ENCODE peak calls at places on chromosomes 4 and X, in eight cellular contexts. V is left ventricle myocardium inferior, T is right atrium auricular region, I is OCI-LY7, S is IMR-90, H is upper lobe of left lung, K is lower lobe of right lung, G is lung. X is an unnamed sample. For H3K9me3, the result is how much of the 10 kb centered on the place peaks cover.

GRCh38 chrX:16082470-16083085 is 40.8 kb upstream of the GRPR start:
- DNase-seq in V (no peak), T (no peak), I (no peak), S (no peak), H (no peak), K (no peak), G (no peak), X (no peak)

GRCh38 chrX:118221733-118222132 is 105.1 kb upstream of the KLHL13 start:
- DNase-seq in V (no peak), T (no peak), I (no peak), S (no peak), H (no peak), K (no peak), G (no peak), X (no peak)

GRCh38 chrX:133053854-133054565 is 42.9 kb downstream of the USP26 start:
- DNase-seq in V (no peak), T (no peak), I (no peak), S (no peak), H (no peak), K (no peak), G (no peak), X (no peak)

GRCh38 chr4:161642708-161643107 is 521.1 kb downstream of the FSTL5 start:
- DNase-seq in V (no peak), T (no peak), I (no peak), S (no peak), H (no peak), K (no peak), G (no peak), X (no peak)

GRCh38 chr4:6324999-6325790 is 55.5 kb downstream of the WFS1 start:
- DNase-seq in V (peak), T (peak), I (no peak), S (no peak), H (peak), K (peak), G (peak), X (no peak)

GRCh38 chr4:152968806-152969394 is 32.8 kb downstream of the FHDC1 start:
- DNase-seq in V (no peak), T (no peak), I (no peak), S (peak), H (no peak), K (no peak), G (no peak), X (no peak)

GRCh38 chr4:160299177-160299576 is 1196.3 kb downstream of the RAPGEF2 start:
- DNase-seq in V (no peak), T (no peak), I (no peak), S (no peak), H (no peak), K (no peak), G (no peak), X (no peak)

GRCh38 chr4:41132055-41132683 is 82.2 kb downstream of the APBB2 start:
- DNase-seq in V (no peak), T (no peak), I (no peak), S (no peak), H (no peak), K (no peak), G (no peak), X (no peak)

GRCh38 chr4:111961806-111962205 is 183.4 kb upstream of the FAM241A start:
- DNase-seq in V (no peak), T (no peak), I (no peak), S (no peak), H (no peak), K (no peak), G (no peak), X (no peak)

GRCh38 chr4:93178279-93178678 is 650.3 kb upstream of the ATOH1 start:
- DNase-seq in V (no peak), T (no peak), I (no peak), S (no peak), H (no peak), K (no peak), G (no peak), X (no peak)

GRCh38 chr4:3360741-3361140 is 67.9 kb downstream of the RGS12 start:
- DNase-seq in V (no peak), T (peak), I (no peak), S (no peak), H (no peak), K (no peak), G (peak), X (no peak)

GRCh38 chrX:23952984-23953907 is 45.4 kb downstream of the CXorf58 start:
- DNase-seq in V (no peak), T (no peak), I (peak), S (no peak), H (no peak), K (no peak), G (no peak), X (peak)

GRCh38 chr4:8409271-8410065 is 31.1 kb downstream of the ACOX3 start:
- DNase-seq in V (peak), T (no peak), I (no peak), S (no peak), H (no peak), K (peak), G (no peak), X (peak)

DNA sequence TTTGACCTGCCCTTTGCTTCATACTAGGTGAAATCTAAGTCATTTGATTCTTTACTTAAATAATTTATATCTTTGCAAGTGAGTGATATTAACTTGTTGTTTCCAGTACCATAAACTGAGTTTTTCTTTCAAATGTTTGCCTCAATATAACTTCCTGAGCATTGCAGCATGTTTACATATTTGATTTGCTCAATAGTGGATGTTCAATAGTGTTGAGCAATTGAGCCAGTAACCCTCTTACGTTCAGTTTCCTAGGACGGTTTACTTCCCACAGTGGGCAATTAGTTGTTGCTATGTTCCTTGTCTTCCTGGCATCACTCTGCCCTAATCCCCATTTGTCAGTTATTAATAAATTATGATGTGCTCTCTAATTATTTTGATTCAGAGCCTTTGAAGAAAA is 278.5 kb downstream of the EPHA5 start:
- DNase-seq in V (no peak), T (no peak), I (no peak), S (no peak), H (no peak), K (no peak), G (no peak), X (no peak)
- H3K27ac ChIP-seq in V (no peak), T (no peak), I (no peak), S (no peak), H (no peak), K (no peak), G (no peak), X (no peak)

DNA sequence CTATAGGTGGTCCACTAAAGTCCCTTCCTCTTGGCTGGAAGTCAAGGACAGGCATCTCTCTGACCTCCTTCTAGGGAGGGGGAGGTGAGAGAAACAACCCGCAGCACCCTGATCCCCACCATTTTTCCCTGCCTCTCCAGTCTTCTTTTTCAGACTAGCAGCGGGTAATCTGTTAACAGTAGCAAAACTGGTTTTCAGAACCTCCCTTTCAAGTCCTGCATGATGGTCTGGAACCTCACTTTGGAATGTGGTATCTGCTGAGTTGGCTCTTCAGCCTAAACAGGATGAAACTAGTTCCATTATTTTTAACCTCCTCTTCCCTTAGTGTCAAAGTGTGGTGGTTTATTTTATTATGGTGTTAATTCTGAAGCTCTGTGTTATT is 196.0 kb downstream of the NWD2 start:
- DNase-seq in V (no peak), T (no peak), I (no peak), S (no peak), H (no peak), K (no peak), G (no peak), X (no peak)
- H3K9me3 ChIP-seq in V (under half), T (under half), I (under half), S (under half), H (under half), K (under half), G (under half), X (under half)

GRCh38 chrX:56766554-56767412 is 37.7 kb downstream of the NBDY start:
- DNase-seq in V (no peak), T (peak), I (no peak), S (peak), H (no peak), K (no peak), G (peak), X (no peak)
- TF ChIP-seq CTCF in V (no peak), T (no peak), I (no peak), S (no peak), H (no peak), K (no peak), G (no peak), X (no peak)

GRCh38 chrX:49184294-49185061 is 1.7 kb downstream of the PRICKLE3 start:
- DNase-seq in V (peak), T (peak), I (peak), S (peak), H (peak), K (peak), G (peak), X (no peak)
- H3K27ac ChIP-seq in V (peak), T (peak), I (peak), S (peak), H (peak), K (peak), G (peak), X (no peak)

DNA sequence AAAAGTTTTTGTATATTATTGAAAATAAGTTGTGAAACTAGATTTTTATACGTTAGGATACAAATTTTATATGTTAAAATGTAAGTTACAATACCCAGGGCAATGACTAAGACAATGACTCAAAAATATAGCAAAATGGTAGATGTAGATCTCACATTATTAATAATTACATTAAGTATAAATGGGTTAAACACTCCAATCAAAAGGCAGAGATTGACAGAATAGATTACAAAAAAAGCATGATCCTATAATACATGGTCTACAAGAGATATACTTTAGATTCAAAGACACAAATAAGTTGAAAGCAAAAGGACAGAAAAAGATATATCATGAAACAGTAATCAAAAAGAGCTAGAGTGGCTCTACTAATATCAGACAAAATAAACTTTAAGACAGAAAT is 210.9 kb upstream of the NHS start:
- DNase-seq in V (no peak), T (no peak), I (no peak), S (no peak), H (no peak), K (no peak), G (no peak), X (no peak)
- H3K9me3 ChIP-seq in V (under half), T (under half), I (under half), S (under half), H (under half), K (under half), G (under half), X (under half)

DNA sequence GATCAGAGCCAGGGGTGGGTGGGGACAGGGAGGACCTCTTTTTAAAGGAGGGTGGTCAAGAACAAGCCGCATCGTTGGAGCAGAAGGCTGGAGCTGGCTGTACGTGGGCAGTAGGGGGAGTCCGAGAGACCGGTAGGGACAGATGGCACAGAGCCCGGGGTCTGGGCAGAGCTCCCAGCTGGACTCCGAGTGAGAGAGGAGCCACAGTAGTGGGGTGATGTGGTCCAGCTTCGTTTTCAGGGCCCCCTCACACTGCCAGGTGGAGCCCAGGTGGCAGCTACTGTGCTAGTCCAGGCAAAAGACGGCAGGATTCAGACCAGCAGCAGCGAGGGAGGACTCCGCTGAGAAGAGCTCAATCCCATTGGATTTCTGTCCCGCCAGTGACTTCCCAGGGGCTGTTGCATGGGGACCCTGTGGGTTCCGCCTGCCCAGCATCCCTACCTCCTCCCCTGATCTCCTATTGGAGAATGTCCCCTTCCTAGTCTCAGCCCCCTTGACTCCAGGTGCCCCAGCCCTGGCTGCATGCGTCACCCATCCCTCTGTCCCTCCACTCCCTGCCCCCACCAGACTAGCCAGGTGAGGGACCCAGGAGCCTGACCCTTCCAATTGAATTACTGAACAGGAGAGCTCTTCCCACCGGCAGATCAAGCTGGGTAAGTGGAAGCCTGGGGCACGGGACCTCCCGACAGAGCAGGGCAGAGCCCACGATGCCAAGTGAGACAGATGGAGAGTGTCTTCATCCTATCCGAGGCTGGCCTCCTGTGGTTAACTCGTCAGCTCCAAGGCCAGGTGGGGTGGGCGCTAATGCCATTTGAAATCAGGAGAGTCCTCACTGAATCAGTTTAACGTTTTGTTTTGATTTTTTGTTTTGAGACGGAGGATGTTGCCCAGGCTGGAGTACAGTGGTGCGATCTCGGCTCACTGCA is 2.9 kb downstream of the ARHGAP4 start:
- DNase-seq in V (peak), T (peak), I (no peak), S (peak), H (no peak), K (peak), G (peak), X (no peak)
- TF ChIP-seq CTCF in V (peak), T (peak), I (peak), S (peak), H (peak), K (peak), G (no peak), X (no peak)

GRCh38 chrX:54359408-54359807 is 1.6 kb upstream of the WNK3 start:
- DNase-seq in V (no peak), T (no peak), I (no peak), S (no peak), H (no peak), K (no peak), G (no peak), X (no peak)
- H3K27ac ChIP-seq in V (no peak), T (no peak), I (no peak), S (no peak), H (no peak), K (no peak), G (no peak), X (no peak)

GRCh38 chr4:37727635-37728034 is 41.5 kb upstream of the RELL1 start:
- DNase-seq in V (no peak), T (no peak), I (no peak), S (no peak), H (no peak), K (no peak), G (no peak), X (no peak)

GRCh38 chr4:37729649-37730004 is 43.5 kb upstream of the RELL1 start:
- DNase-seq in V (no peak), T (no peak), I (no peak), S (no peak), H (no peak), K (no peak), G (no peak), X (no peak)

GRCh38 chr4:37725718-37726117 is 39.5 kb upstream of the RELL1 start:
- DNase-seq in V (no peak), T (no peak), I (no peak), S (peak), H (no peak), K (no peak), G (no peak), X (no peak)

GRCh38 chr4:37728064-37728463 is 41.9 kb upstream of the RELL1 start:
- DNase-seq in V (no peak), T (no peak), I (peak), S (no peak), H (no peak), K (no peak), G (no peak), X (no peak)

GRCh38 chr4:37726666-37727065 is 40.5 kb upstream of the RELL1 start:
- DNase-seq in V (no peak), T (no peak), I (no peak), S (peak), H (no peak), K (no peak), G (no peak), X (no peak)
- H3K9me3 ChIP-seq in V (under half), T (under half), I (under half), S (under half), H (under half), K (under half), G (under half), X (under half)

X was measured in CD4-positive, alpha-beta T cell.